ENCODE peak calls at places on chromosome 21, in eight cellular contexts. Q is SHP77; G is GM03348; S is mucosa of descending colon; P is epithelial cell of esophagus; Y is stimulated activated CD4-positive, alpha-beta T cell treated with anti-CD3 and anti-CD28 coated beads, TNF-alpha, amount 100 ng/mL, for 24 hours; M is GM18507; C is D341Med. A is an unnamed sample.

GRCh38 chr21:44083631-44084291 is 23.4 kb upstream of the PWP2 start:
- DNase-seq in Q (no peak), G (no peak), S (peak), P (no peak), Y (no peak), M (no peak), C (no peak), A (no peak)

GRCh38 chr21:29114765-29115164 is 15.7 kb upstream of the MAP3K7CL start:
- DNase-seq in Q (no peak), G (peak), S (no peak), P (peak), Y (no peak), M (no peak), C (no peak), A (peak)

GRCh38 chr21:43824883-43825609 is 35.7 kb downstream of the RRP1 start:
- DNase-seq in Q (no peak), G (no peak), S (no peak), P (no peak), Y (no peak), M (no peak), C (no peak), A (no peak)

GRCh38 chr21:46116846-46117585 is 19.1 kb downstream of the COL6A2 start:
- DNase-seq in Q (no peak), G (no peak), S (no peak), P (no peak), Y (no peak), M (no peak), C (peak), A (peak)

GRCh38 chr21:17270234-17270633 is 242.6 kb upstream of the CXADR start:
- DNase-seq in Q (no peak), G (peak), S (peak), P (peak), Y (no peak), M (no peak), C (peak), A (peak)

GRCh38 chr21:44331650-44332306 is 7.4 kb downstream of the CFAP410 start:
- DNase-seq in Q (no peak), G (no peak), S (no peak), P (peak), Y (no peak), M (no peak), C (peak), A (peak)

GRCh38 chr21:37696936-37697335 is 219.3 kb downstream of the KCNJ6 start:
- DNase-seq in Q (no peak), G (no peak), S (no peak), P (no peak), Y (no peak), M (no peak), C (no peak), A (no peak)

GRCh38 chr21:46517361-46517760 is 58.7 kb downstream of the DIP2A start:
- DNase-seq in Q (no peak), G (no peak), S (no peak), P (no peak), Y (no peak), M (no peak), C (no peak), A (no peak)

GRCh38 chr21:41821081-41821755 is 54.4 kb upstream of the RIPK4 start:
- DNase-seq in Q (no peak), G (no peak), S (no peak), P (no peak), Y (no peak), M (no peak), C (no peak), A (no peak)

GRCh38 chr21:35352066-35352770 is 303.1 kb upstream of the RUNX1 start:
- DNase-seq in Q (no peak), G (peak), S (no peak), P (peak), Y (no peak), M (no peak), C (no peak), A (peak)

GRCh38 chr21:23247334-23247733 is 2249.1 kb downstream of the NCAM2 start:
- DNase-seq in Q (no peak), G (no peak), S (no peak), P (no peak), Y (no peak), M (no peak), C (no peak), A (no peak)

GRCh38 chr21:37237346-37237745 is 29.8 kb downstream of the VPS26C start:
- DNase-seq in Q (no peak), G (no peak), S (no peak), P (no peak), Y (no peak), M (no peak), C (no peak), A (no peak)

GRCh38 chr21:46550511-46550941 is 54.4 kb downstream of the S100B start:
- DNase-seq in Q (no peak), G (no peak), S (no peak), P (no peak), Y (no peak), M (no peak), C (no peak), A (no peak)

GRCh38 chr21:36744560-36745231 is 45.8 kb downstream of the SIM2 start:
- DNase-seq in Q (peak), G (no peak), S (no peak), P (no peak), Y (no peak), M (no peak), C (no peak), A (no peak)

GRCh38 chr21:14366998-14367397 is 15.9 kb downstream of the HSPA13 start:
- DNase-seq in Q (no peak), G (no peak), S (no peak), P (no peak), Y (no peak), M (no peak), C (no peak), A (no peak)

GRCh38 chr21:43294194-43294902 is 125.5 kb downstream of the CRYAA start:
- DNase-seq in Q (no peak), G (no peak), S (no peak), P (no peak), Y (no peak), M (no peak), C (no peak), A (no peak)

GRCh38 chr21:39114871-39115658 is 68.2 kb downstream of the PSMG1 start:
- DNase-seq in Q (no peak), G (peak), S (no peak), P (peak), Y (no peak), M (no peak), C (no peak), A (peak)

GRCh38 chr21:21002137-21002536 is 3.9 kb downstream of the NCAM2 start:
- DNase-seq in Q (no peak), G (no peak), S (no peak), P (no peak), Y (no peak), M (no peak), C (no peak), A (no peak)

GRCh38 chr21:41361786-41362604 is at the start of gene MX2:
- DNase-seq in Q (peak), G (peak), S (peak), P (no peak), Y (peak), M (no peak), C (no peak), A (peak)

GRCh38 chr21:46477765-46478164 is 19.1 kb downstream of the DIP2A start:
- DNase-seq in Q (no peak), G (no peak), S (no peak), P (peak), Y (no peak), M (no peak), C (no peak), A (peak)

GRCh38 chr21:42331660-42332059 is 16.5 kb upstream of the TFF3 start:
- DNase-seq in Q (no peak), G (no peak), S (no peak), P (no peak), Y (no peak), M (no peak), C (no peak), A (no peak)

GRCh38 chr21:34857122-34857713 is 188.4 kb downstream of the CLIC6 start:
- DNase-seq in Q (no peak), G (no peak), S (no peak), P (no peak), Y (no peak), M (no peak), C (no peak), A (no peak)